ENCODE peak calls at places on chromosomes 5 and 9, in ten cellular contexts. G, K, L, O, E, I, A, S, Y and H are unnamed samples.
A peak's percentile ranks its signal among the peaks of the same experiment; 100 is the strongest.

GRCh38 chr9:84271004-84271886 is 69.3 kb downstream of the SLC28A3 start:
- DNase-seq in G (peak; percentile 64), K (peak; percentile 11), L (no peak), O (no peak), E (peak; percentile 63), I (peak; percentile 49), A (peak; percentile 69), S (peak; percentile 62), Y (no peak), H (no peak)

GRCh38 chr9:88949961-88950340 is 41.3 kb upstream of the S1PR3 start:
- DNase-seq in G (no peak), K (no peak), L (no peak), O (no peak), E (no peak), I (peak; percentile 56), A (no peak), S (no peak), Y (peak; percentile 19), H (no peak)

GRCh38 chr5:96652769-96653455 is 9.3 kb upstream of the CAST start:
- DNase-seq in G (no peak), K (no peak), L (no peak), O (no peak), E (peak; percentile 72), I (peak; percentile 52), A (no peak), S (no peak), Y (peak; percentile 76), H (no peak)

GRCh38 chr5:124480022-124480421 is 266.4 kb downstream of the ZNF608 start:
- DNase-seq in G (no peak), K (no peak), L (no peak), O (no peak), E (no peak), I (no peak), A (no peak), S (no peak), Y (no peak), H (no peak)

GRCh38 chr5:146076028-146076427 is 29.3 kb downstream of the PLAC8L1 start:
- DNase-seq in G (no peak), K (no peak), L (no peak), O (no peak), E (no peak), I (no peak), A (no peak), S (peak; percentile 12), Y (no peak), H (no peak)

GRCh38 chr9:110152704-110153374 is 55.1 kb downstream of the C9orf152 start:
- DNase-seq in G (no peak), K (no peak), L (peak; percentile 63), O (no peak), E (peak; percentile 34), I (no peak), A (no peak), S (peak; percentile 61), Y (peak; percentile 65), H (no peak)

GRCh38 chr9:101119206-101119819 is 90.8 kb downstream of the PLPPR1 start:
- DNase-seq in G (peak; percentile 76), K (no peak), L (peak; percentile 57), O (peak; percentile 55), E (peak; percentile 52), I (no peak), A (no peak), S (no peak), Y (peak; percentile 30), H (peak; percentile 71)

GRCh38 chr5:90930756-90931431 is 372.3 kb downstream of the ADGRV1 start:
- DNase-seq in G (no peak), K (no peak), L (no peak), O (no peak), E (no peak), I (no peak), A (no peak), S (no peak), Y (peak; percentile 60), H (no peak)

GRCh38 chr5:138338411-138339085 is 482 bp downstream of the FAM53C start:
- DNase-seq in G (no peak), K (no peak), L (no peak), O (no peak), E (no peak), I (no peak), A (no peak), S (no peak), Y (no peak), H (no peak)

GRCh38 chr9:116479967-116480366 is 207.1 kb upstream of the TRIM32 start:
- DNase-seq in G (no peak), K (no peak), L (no peak), O (no peak), E (no peak), I (no peak), A (no peak), S (no peak), Y (no peak), H (no peak)

GRCh38 chr9:93308158-93308602 is 124.2 kb downstream of the WNK2 start:
- DNase-seq in G (no peak), K (no peak), L (no peak), O (no peak), E (no peak), I (no peak), A (peak; percentile 51), S (no peak), Y (no peak), H (no peak)

GRCh38 chr5:181054138-181054537 is 14.1 kb downstream of the BTNL9 start:
- DNase-seq in G (no peak), K (no peak), L (no peak), O (no peak), E (no peak), I (no peak), A (no peak), S (no peak), Y (no peak), H (no peak)
- H3K27me3 ChIP-seq in G (peaks cover 99% of the 10 kb centered on the region), K (peaks cover 23% of the 10 kb centered on the region), L (peaks cover 13% of the 10 kb centered on the region), O (no peaks in the 10 kb centered on the region), E (peaks cover 79% of the 10 kb centered on the region), I (peaks cover 47% of the 10 kb centered on the region), A (no peaks in the 10 kb centered on the region), S (peaks cover 96% of the 10 kb centered on the region), Y (peaks cover 27% of the 10 kb centered on the region), H (no peaks in the 10 kb centered on the region)

DNA sequence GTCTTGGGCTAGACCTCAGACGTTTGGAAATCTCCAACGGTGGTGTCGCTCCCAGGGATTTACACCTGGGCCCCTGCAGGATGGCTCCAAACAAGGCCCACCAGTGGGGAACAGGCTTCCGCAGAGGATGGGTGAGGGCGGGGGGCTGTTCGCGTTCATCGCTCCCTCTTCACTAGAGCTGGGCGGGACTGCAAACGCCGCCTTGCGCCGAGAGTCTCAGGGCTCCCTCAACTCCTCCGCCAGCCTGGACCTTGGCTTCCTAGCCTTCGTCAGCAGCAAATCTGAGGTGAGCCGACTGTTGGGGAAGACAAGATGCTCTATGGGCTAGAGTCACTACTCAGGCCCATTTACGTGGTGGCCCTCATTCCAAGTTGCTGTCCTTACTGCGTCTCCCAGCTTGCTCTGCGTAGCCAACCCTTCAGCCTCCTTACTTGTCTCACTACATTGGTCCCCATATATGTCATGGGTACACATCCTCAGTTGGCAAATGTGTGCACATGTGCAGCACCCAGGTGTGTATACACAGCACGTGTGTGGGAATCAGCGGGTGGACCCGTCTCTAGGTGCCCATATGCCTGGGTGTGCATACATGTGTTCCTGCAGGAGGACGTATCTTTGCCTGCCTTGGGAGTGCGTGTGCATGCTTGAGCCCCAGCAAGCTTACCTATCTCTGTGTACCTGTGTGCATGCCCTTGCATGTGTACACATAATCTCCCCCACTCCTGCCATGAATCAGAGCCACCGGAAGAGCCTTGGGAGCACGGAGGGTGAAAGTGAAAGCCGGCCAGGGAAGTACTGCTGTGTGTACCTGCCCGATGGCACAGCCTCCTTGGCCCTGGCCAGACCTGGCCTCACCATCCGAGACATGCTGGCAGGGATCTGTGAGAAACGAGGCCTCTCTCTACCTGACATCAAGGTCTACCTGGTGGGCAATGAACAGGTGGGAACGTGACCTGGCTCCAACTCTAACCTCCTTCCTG is 10.5 kb downstream of the RGS14 start:
- DNase-seq in G (no peak), K (no peak), L (no peak), O (no peak), E (no peak), I (no peak), A (no peak), S (no peak), Y (no peak), H (no peak)
- H3K4me3 ChIP-seq in G (peak overlapping the region; percentile 64), K (no peak overlapping the region), L (no peak overlapping the region), O (no peak overlapping the region), E (no peak overlapping the region), I (no peak overlapping the region), A (peak overlapping the region; percentile 68), S (peak overlapping the region; percentile 58), Y (no peak overlapping the region), H (no peak overlapping the region)

GRCh38 chr5:109690456-109691247 is 925 bp downstream of the MAN2A1 start:
- DNase-seq in G (peak; percentile 79), K (peak; percentile 55), L (peak; percentile 62), O (peak; percentile 59), E (peak; percentile 68), I (peak; percentile 75), A (peak; percentile 91), S (peak; percentile 80), Y (peak; percentile 61), H (peak; percentile 69)

GRCh38 chr5:109689740-109690455 is at the start of gene MAN2A1:
- DNase-seq in G (peak; percentile 52), K (peak; percentile 81), L (peak; percentile 44), O (peak; percentile 76), E (peak; percentile 80), I (peak; percentile 41), A (peak; percentile 90), S (peak; percentile 74), Y (peak; percentile 55), H (peak; percentile 83)

GRCh38 chr5:109692011-109692410 is 2.3 kb downstream of the MAN2A1 start:
- DNase-seq in G (no peak), K (no peak), L (no peak), O (no peak), E (no peak), I (peak; percentile 48), A (no peak), S (no peak), Y (peak; percentile 34), H (no peak)

GRCh38 chr5:109692852-109693251 is 3.1 kb downstream of the MAN2A1 start:
- DNase-seq in G (no peak), K (no peak), L (no peak), O (no peak), E (no peak), I (no peak), A (no peak), S (no peak), Y (no peak), H (no peak)

GRCh38 chr5:109691248-109691574 is 1.5 kb downstream of the MAN2A1 start:
- DNase-seq in G (no peak), K (no peak), L (no peak), O (no peak), E (no peak), I (no peak), A (no peak), S (no peak), Y (no peak), H (no peak)
- TF ChIP-seq CTCF in G (no peak), K (peak; percentile 38), L (no peak), O (no peak), E (no peak), I (no peak), A (peak; percentile 13), S (no peak), Y (no peak), H (no peak)

GRCh38 chr9:18043978-18044377 is 430.0 kb upstream of the ADAMTSL1 start:
- DNase-seq in G (no peak), K (no peak), L (no peak), O (no peak), E (no peak), I (no peak), A (no peak), S (no peak), Y (no peak), H (no peak)
- H3K27me3 ChIP-seq in G (no peaks in the 10 kb centered on the region), K (no peaks in the 10 kb centered on the region), L (no peaks in the 10 kb centered on the region), O (no peaks in the 10 kb centered on the region), E (no peaks in the 10 kb centered on the region), I (no peaks in the 10 kb centered on the region), A (no peaks in the 10 kb centered on the region), S (no peaks in the 10 kb centered on the region), Y (no peaks in the 10 kb centered on the region), H (no peaks in the 10 kb centered on the region)

GRCh38 chr9:137387034-137387890 is 35.7 kb downstream of the EXD3 start:
- DNase-seq in G (no peak), K (peak; percentile 53), L (no peak), O (no peak), E (no peak), I (no peak), A (peak; percentile 56), S (no peak), Y (no peak), H (no peak)
- H3K4me3 ChIP-seq in G (no peak overlapping the region), K (peak overlapping the region; percentile 27), L (peak overlapping the region; percentile 5), O (no peak overlapping the region), E (no peak overlapping the region), I (no peak overlapping the region), A (no peak overlapping the region), S (no peak overlapping the region), Y (no peak overlapping the region), H (no peak overlapping the region)